ENCODE peak calls at places on chromosome 1, in six cellular contexts. V is adipocyte, O is osteoblast, C is ovary, J is cardiac muscle cell, H is HAP-1. W is an unnamed sample.

GRCh38 chr1:41241748-41242644 is at the start of gene SCMH1:
- DNase-seq in V (peak; percentile 72), O (peak; percentile 96), C (peak; percentile 72), J (peak; percentile 60), H (peak; percentile 69), W (peak; percentile 87)

GRCh38 chr1:214341459-214341858 is 60.5 kb downstream of the SMYD2 start:
- DNase-seq in V (no peak), O (no peak), C (no peak), J (no peak), H (no peak), W (no peak)

GRCh38 chr1:76770979-76771378 is 96.3 kb upstream of the ST6GALNAC5 start:
- DNase-seq in V (no peak), O (no peak), C (no peak), J (no peak), H (no peak), W (no peak)

GRCh38 chr1:16442273-16442672 is 1.7 kb downstream of the NECAP2 start:
- DNase-seq in V (no peak), O (no peak), C (no peak), J (no peak), H (no peak), W (peak; percentile 60)

GRCh38 chr1:27785763-27786162 is 12.7 kb downstream of the STX12 start:
- DNase-seq in V (peak; percentile 32), O (peak; percentile 79), C (no peak), J (no peak), H (no peak), W (no peak)

GRCh38 chr1:7422561-7422960 is 348.5 kb upstream of the VAMP3 start:
- DNase-seq in V (no peak), O (no peak), C (peak; percentile 3), J (no peak), H (peak; percentile 1), W (no peak)

GRCh38 chr1:186915555-186915954 is 86.8 kb downstream of the PLA2G4A start:
- DNase-seq in V (no peak), O (no peak), C (no peak), J (peak; percentile 22), H (no peak), W (no peak)

GRCh38 chr1:205172729-205173366 is 38.7 kb downstream of the DSTYK start:
- DNase-seq in V (peak; percentile 94), O (peak; percentile 89), C (no peak), J (peak; percentile 86), H (no peak), W (no peak)

GRCh38 chr1:91742848-91743292 is 143.1 kb downstream of the TGFBR3 start:
- DNase-seq in V (no peak), O (no peak), C (no peak), J (peak; percentile 59), H (no peak), W (no peak)

GRCh38 chr1:172764378-172764777 is 105.5 kb downstream of the FASLG start:
- DNase-seq in V (no peak), O (no peak), C (no peak), J (no peak), H (no peak), W (no peak)

GRCh38 chr1:21783679-21784603 is 992 bp upstream of the USP48 start:
- DNase-seq in V (peak; percentile 65), O (peak; percentile 80), C (peak; percentile 63), J (peak; percentile 99), H (peak; percentile 98), W (no peak)

GRCh38 chr1:109617291-109617801 is 2.1 kb downstream of the GNAT2 start:
- DNase-seq in V (peak; percentile 92), O (peak; percentile 90), C (no peak), J (peak; percentile 93), H (no peak), W (peak; percentile 75)

GRCh38 chr1:50930965-50931737 is 28.9 kb downstream of the FAF1 start:
- DNase-seq in V (no peak), O (peak; percentile 38), C (no peak), J (no peak), H (no peak), W (peak; percentile 89)

GRCh38 chr1:235409045-235409820 is 42.0 kb downstream of the TBCE start:
- DNase-seq in V (no peak), O (peak; percentile 11), C (no peak), J (no peak), H (no peak), W (no peak)

GRCh38 chr1:241702436-241702835 is 50.4 kb downstream of the WDR64 start:
- DNase-seq in V (peak; percentile 77), O (peak; percentile 65), C (no peak), J (no peak), H (peak; percentile 12), W (no peak)

GRCh38 chr1:79262745-79263258 is 256.3 kb upstream of the ADGRL4 start:
- DNase-seq in V (no peak), O (no peak), C (no peak), J (peak; percentile 2), H (no peak), W (no peak)

GRCh38 chr1:66563094-66563800 is 29.3 kb downstream of the SGIP1 start:
- DNase-seq in V (peak; percentile 88), O (no peak), C (no peak), J (peak; percentile 93), H (no peak), W (no peak)

GRCh38 chr1:53548031-53548491 is 88.9 kb downstream of the DMRTB1 start:
- DNase-seq in V (no peak), O (no peak), C (peak; percentile 3), J (no peak), H (no peak), W (no peak)

GRCh38 chr1:235513495-235514366 is 9.5 kb upstream of the B3GALNT2 start:
- DNase-seq in V (peak; percentile 92), O (no peak), C (no peak), J (peak; percentile 83), H (peak; percentile 73), W (peak; percentile 87)

GRCh38 chr1:153122831-153123421 is 9.6 kb upstream of the SPRR2F start:
- DNase-seq in V (no peak), O (no peak), C (peak; percentile 72), J (no peak), H (no peak), W (no peak)

GRCh38 chr1:235067396-235068154 is 61.1 kb downstream of the TOMM20 start:
- DNase-seq in V (peak; percentile 97), O (peak; percentile 95), C (no peak), J (peak; percentile 99), H (peak; percentile 33), W (no peak)

GRCh38 chr1:15423355-15424077 is 13.8 kb downstream of the EFHD2 start:
- DNase-seq in V (no peak), O (peak; percentile 79), C (no peak), J (no peak), H (no peak), W (peak; percentile 36)

GRCh38 chr1:69129538-69129937 is 438.2 kb upstream of the LRRC7 start:
- DNase-seq in V (no peak), O (no peak), C (no peak), J (no peak), H (no peak), W (no peak)

GRCh38 chr1:109977657-109978378 is 6.7 kb upstream of the AHCYL1 start:
- DNase-seq in V (peak; percentile 46), O (no peak), C (no peak), J (peak; percentile 69), H (no peak), W (no peak)

GRCh38 chr1:182617734-182618288 is 13.6 kb upstream of the RGS16 start:
- DNase-seq in V (peak; percentile 52), O (peak; percentile 91), C (no peak), J (peak; percentile 38), H (no peak), W (no peak)

DNA sequence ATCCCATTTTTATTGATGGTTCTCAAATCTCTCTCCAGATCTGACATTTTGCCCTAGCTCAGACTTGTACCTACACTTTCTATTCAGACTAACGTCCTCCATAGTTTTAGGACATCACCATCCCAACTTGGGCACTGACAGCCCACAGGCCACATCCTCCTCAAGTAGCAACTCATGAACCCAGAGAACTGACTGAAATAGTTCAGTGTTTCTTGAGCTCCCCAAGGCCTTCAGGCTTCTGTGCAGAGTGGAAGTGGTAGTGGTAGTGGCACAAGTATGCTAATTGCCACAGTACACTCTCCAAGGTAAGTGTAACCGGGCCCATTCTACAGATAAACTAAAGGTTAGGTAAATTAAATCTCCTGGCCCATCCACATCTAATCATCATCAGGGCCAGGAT is 112.6 kb downstream of the SLC45A1 start:
- DNase-seq in V (no peak), O (no peak), C (no peak), J (no peak), H (no peak), W (peak; percentile 64)
- H3K4me1 ChIP-seq in V (no peaks in the 10 kb centered on the region), O (no peaks in the 10 kb centered on the region), C (no peaks in the 10 kb centered on the region), J (peaks cover 11% of the 10 kb centered on the region), H (no peaks in the 10 kb centered on the region), W (peaks cover 98% of the 10 kb centered on the region)

GRCh38 chr1:167683226-167683625 is 38.6 kb upstream of the MPZL1 start:
- DNase-seq in V (no peak), O (no peak), C (no peak), J (no peak), H (no peak), W (peak; percentile 42)

GRCh38 chr1:167683641-167684502 is 37.9 kb upstream of the MPZL1 start:
- DNase-seq in V (peak; percentile 68), O (no peak), C (no peak), J (peak; percentile 52), H (no peak), W (peak; percentile 45)

GRCh38 chr1:167679714-167680113 is 42.1 kb upstream of the MPZL1 start:
- DNase-seq in V (no peak), O (no peak), C (no peak), J (no peak), H (no peak), W (no peak)

GRCh38 chr1:167681024-167681423 is 40.8 kb upstream of the MPZL1 start:
- DNase-seq in V (no peak), O (no peak), C (no peak), J (no peak), H (no peak), W (peak; percentile 84)

GRCh38 chr1:167681497-167682102 is 40.2 kb upstream of the MPZL1 start:
- DNase-seq in V (no peak), O (no peak), C (no peak), J (no peak), H (no peak), W (no peak)
- H3K4me1 ChIP-seq in V (no peaks in the 10 kb centered on the region), O (no peaks in the 10 kb centered on the region), C (peaks cover 5% of the 10 kb centered on the region), J (peaks cover 94% of the 10 kb centered on the region), H (no peaks in the 10 kb centered on the region), W (peaks cover 98% of the 10 kb centered on the region)

GRCh38 chr1:160644399-160644798 is 2.4 kb downstream of the SLAMF1 start:
- DNase-seq in V (no peak), O (no peak), C (no peak), J (no peak), H (no peak), W (no peak)
- H3K4me1 ChIP-seq in V (no peaks in the 10 kb centered on the region), O (no peaks in the 10 kb centered on the region), C (no peaks in the 10 kb centered on the region), J (peaks cover 3% of the 10 kb centered on the region), H (no peaks in the 10 kb centered on the region), W (peaks cover 16% of the 10 kb centered on the region)

DNA sequence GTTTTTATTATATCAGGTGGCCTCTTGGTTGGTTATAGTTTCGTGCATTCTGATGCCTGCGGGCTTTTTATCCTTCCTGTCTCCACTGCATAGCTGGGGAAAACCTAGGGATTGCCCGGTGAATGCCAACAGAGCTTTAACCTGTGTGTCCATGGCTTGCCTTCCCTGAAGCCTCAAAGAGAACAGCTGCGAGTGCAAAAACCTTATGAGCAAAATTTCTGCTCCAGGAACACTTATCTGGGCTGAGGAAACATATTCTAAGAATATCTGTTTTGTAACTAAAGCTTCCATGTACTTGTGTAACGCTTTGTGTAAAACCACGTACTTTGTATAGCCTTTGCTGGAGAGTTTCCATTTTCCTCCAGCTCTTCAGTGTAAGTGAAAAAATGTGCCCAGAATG is 7.2 kb downstream of the CNST start:
- DNase-seq in V (no peak), O (no peak), C (no peak), J (peak; percentile 73), H (no peak), W (no peak)
- H3K4me1 ChIP-seq in V (peaks cover 31% of the 10 kb centered on the region), O (peaks cover 30% of the 10 kb centered on the region), C (peaks cover 4% of the 10 kb centered on the region), J (peaks cover 13% of the 10 kb centered on the region), H (no peaks in the 10 kb centered on the region), W (peaks cover 76% of the 10 kb centered on the region)